ENCODE peak calls at places on chromosomes 5 and 9, in four cellular contexts. One of them, this sample, is unnamed.

GRCh38 chr9:107932036-107932435 is 442.5 kb upstream of the KLF4 start:
- DNase-seq in RPMI8226: no peak
- DNase-seq in activated CD8-positive, alpha-beta memory T cell treated with anti-CD3 and anti-CD28 coated beads for 48 hours: no peak
- DNase-seq in activated naive CD4-positive, alpha-beta T cell treated with anti-CD3 and anti-CD28 coated beads for 36 hours: no peak
- DNase-seq in this sample: no peak

GRCh38 chr9:73780916-73781315 is 629.3 kb downstream of the ANXA1 start:
- DNase-seq in RPMI8226: no peak
- DNase-seq in activated CD8-positive, alpha-beta memory T cell treated with anti-CD3 and anti-CD28 coated beads for 48 hours: no peak
- DNase-seq in activated naive CD4-positive, alpha-beta T cell treated with anti-CD3 and anti-CD28 coated beads for 36 hours: no peak
- DNase-seq in this sample: no peak

GRCh38 chr9:2015581-2016410 is 649 bp downstream of the SMARCA2 start:
- DNase-seq in RPMI8226: peak
- DNase-seq in activated CD8-positive, alpha-beta memory T cell treated with anti-CD3 and anti-CD28 coated beads for 48 hours: peak
- DNase-seq in activated naive CD4-positive, alpha-beta T cell treated with anti-CD3 and anti-CD28 coated beads for 36 hours: peak
- DNase-seq in this sample: peak

GRCh38 chr5:16229357-16229940 is 49.9 kb upstream of the MARCHF11 start:
- DNase-seq in RPMI8226: no peak
- DNase-seq in activated CD8-positive, alpha-beta memory T cell treated with anti-CD3 and anti-CD28 coated beads for 48 hours: no peak
- DNase-seq in activated naive CD4-positive, alpha-beta T cell treated with anti-CD3 and anti-CD28 coated beads for 36 hours: no peak
- DNase-seq in this sample: no peak

GRCh38 chr9:135970128-135970815 is 9.1 kb upstream of the UBAC1 start:
- DNase-seq in RPMI8226: no peak
- DNase-seq in activated CD8-positive, alpha-beta memory T cell treated with anti-CD3 and anti-CD28 coated beads for 48 hours: no peak
- DNase-seq in activated naive CD4-positive, alpha-beta T cell treated with anti-CD3 and anti-CD28 coated beads for 36 hours: no peak
- DNase-seq in this sample: no peak

GRCh38 chr5:160263326-160263850 is 34.1 kb downstream of the FABP6 start:
- DNase-seq in RPMI8226: no peak
- DNase-seq in activated CD8-positive, alpha-beta memory T cell treated with anti-CD3 and anti-CD28 coated beads for 48 hours: no peak
- DNase-seq in activated naive CD4-positive, alpha-beta T cell treated with anti-CD3 and anti-CD28 coated beads for 36 hours: no peak
- DNase-seq in this sample: no peak

GRCh38 chr5:133859073-133859472 is 109.4 kb downstream of the C5orf15 start:
- DNase-seq in RPMI8226: no peak
- DNase-seq in activated CD8-positive, alpha-beta memory T cell treated with anti-CD3 and anti-CD28 coated beads for 48 hours: no peak
- DNase-seq in activated naive CD4-positive, alpha-beta T cell treated with anti-CD3 and anti-CD28 coated beads for 36 hours: peak
- DNase-seq in this sample: no peak

GRCh38 chr5:54832846-54833245 is 152.5 kb downstream of the ESM1 start:
- DNase-seq in RPMI8226: no peak
- DNase-seq in activated CD8-positive, alpha-beta memory T cell treated with anti-CD3 and anti-CD28 coated beads for 48 hours: no peak
- DNase-seq in activated naive CD4-positive, alpha-beta T cell treated with anti-CD3 and anti-CD28 coated beads for 36 hours: no peak
- DNase-seq in this sample: no peak

GRCh38 chr5:64923151-64923685 is 154.5 kb downstream of the CWC27 start:
- DNase-seq in RPMI8226: no peak
- DNase-seq in activated CD8-positive, alpha-beta memory T cell treated with anti-CD3 and anti-CD28 coated beads for 48 hours: no peak
- DNase-seq in activated naive CD4-positive, alpha-beta T cell treated with anti-CD3 and anti-CD28 coated beads for 36 hours: no peak
- DNase-seq in this sample: no peak

GRCh38 chr5:149583394-149583793 is 2.1 kb downstream of the ARHGEF37 start:
- DNase-seq in RPMI8226: no peak
- DNase-seq in activated CD8-positive, alpha-beta memory T cell treated with anti-CD3 and anti-CD28 coated beads for 48 hours: no peak
- DNase-seq in activated naive CD4-positive, alpha-beta T cell treated with anti-CD3 and anti-CD28 coated beads for 36 hours: no peak
- DNase-seq in this sample: peak

GRCh38 chr5:68114641-68115040 is 100.9 kb upstream of the PIK3R1 start:
- DNase-seq in RPMI8226: no peak
- DNase-seq in activated CD8-positive, alpha-beta memory T cell treated with anti-CD3 and anti-CD28 coated beads for 48 hours: no peak
- DNase-seq in activated naive CD4-positive, alpha-beta T cell treated with anti-CD3 and anti-CD28 coated beads for 36 hours: no peak
- DNase-seq in this sample: no peak

GRCh38 chr5:13695076-13695712 is 249.3 kb downstream of the DNAH5 start:
- DNase-seq in RPMI8226: no peak
- DNase-seq in activated CD8-positive, alpha-beta memory T cell treated with anti-CD3 and anti-CD28 coated beads for 48 hours: no peak
- DNase-seq in activated naive CD4-positive, alpha-beta T cell treated with anti-CD3 and anti-CD28 coated beads for 36 hours: no peak
- DNase-seq in this sample: no peak

GRCh38 chr5:63916786-63917185 is 45.5 kb downstream of the HTR1A start:
- DNase-seq in RPMI8226: no peak
- DNase-seq in activated CD8-positive, alpha-beta memory T cell treated with anti-CD3 and anti-CD28 coated beads for 48 hours: no peak
- DNase-seq in activated naive CD4-positive, alpha-beta T cell treated with anti-CD3 and anti-CD28 coated beads for 36 hours: no peak
- DNase-seq in this sample: no peak

GRCh38 chr5:393846-394275 is 49.1 kb upstream of the EXOC3 start:
- DNase-seq in RPMI8226: no peak
- DNase-seq in activated CD8-positive, alpha-beta memory T cell treated with anti-CD3 and anti-CD28 coated beads for 48 hours: no peak
- DNase-seq in activated naive CD4-positive, alpha-beta T cell treated with anti-CD3 and anti-CD28 coated beads for 36 hours: no peak
- DNase-seq in this sample: no peak

GRCh38 chr9:94174164-94174563 is 84.9 kb upstream of the ZNF169 start:
- DNase-seq in RPMI8226: no peak
- DNase-seq in activated CD8-positive, alpha-beta memory T cell treated with anti-CD3 and anti-CD28 coated beads for 48 hours: no peak
- DNase-seq in activated naive CD4-positive, alpha-beta T cell treated with anti-CD3 and anti-CD28 coated beads for 36 hours: no peak
- DNase-seq in this sample: no peak

GRCh38 chr5:1488882-1489680 is 34.7 kb downstream of the LPCAT1 start:
- DNase-seq in RPMI8226: peak
- DNase-seq in activated CD8-positive, alpha-beta memory T cell treated with anti-CD3 and anti-CD28 coated beads for 48 hours: no peak
- DNase-seq in activated naive CD4-positive, alpha-beta T cell treated with anti-CD3 and anti-CD28 coated beads for 36 hours: peak
- DNase-seq in this sample: no peak

GRCh38 chr9:137493163-137494103 is 34.3 kb upstream of the NSMF start:
- DNase-seq in RPMI8226: no peak
- DNase-seq in activated CD8-positive, alpha-beta memory T cell treated with anti-CD3 and anti-CD28 coated beads for 48 hours: no peak
- DNase-seq in activated naive CD4-positive, alpha-beta T cell treated with anti-CD3 and anti-CD28 coated beads for 36 hours: no peak
- DNase-seq in this sample: no peak

GRCh38 chr5:61450170-61450815 is 118.2 kb downstream of the ZSWIM6 start:
- DNase-seq in RPMI8226: no peak
- DNase-seq in activated CD8-positive, alpha-beta memory T cell treated with anti-CD3 and anti-CD28 coated beads for 48 hours: no peak
- DNase-seq in activated naive CD4-positive, alpha-beta T cell treated with anti-CD3 and anti-CD28 coated beads for 36 hours: no peak
- DNase-seq in this sample: no peak

GRCh38 chr5:73902327-73903051 is 276.5 kb downstream of the ARHGEF28 start:
- DNase-seq in RPMI8226: peak
- DNase-seq in activated CD8-positive, alpha-beta memory T cell treated with anti-CD3 and anti-CD28 coated beads for 48 hours: no peak
- DNase-seq in activated naive CD4-positive, alpha-beta T cell treated with anti-CD3 and anti-CD28 coated beads for 36 hours: peak
- DNase-seq in this sample: no peak

GRCh38 chr5:41412496-41412895 is 97.9 kb downstream of the PLCXD3 start:
- DNase-seq in RPMI8226: no peak
- DNase-seq in activated CD8-positive, alpha-beta memory T cell treated with anti-CD3 and anti-CD28 coated beads for 48 hours: no peak
- DNase-seq in activated naive CD4-positive, alpha-beta T cell treated with anti-CD3 and anti-CD28 coated beads for 36 hours: no peak
- DNase-seq in this sample: no peak

GRCh38 chr5:79001471-79001870 is 16.4 kb upstream of the ARSB start:
- DNase-seq in RPMI8226: no peak
- DNase-seq in activated CD8-positive, alpha-beta memory T cell treated with anti-CD3 and anti-CD28 coated beads for 48 hours: no peak
- DNase-seq in activated naive CD4-positive, alpha-beta T cell treated with anti-CD3 and anti-CD28 coated beads for 36 hours: no peak
- DNase-seq in this sample: no peak

GRCh38 chr9:115250646-115251045 is 132.7 kb upstream of the TNC start:
- DNase-seq in RPMI8226: no peak
- DNase-seq in activated CD8-positive, alpha-beta memory T cell treated with anti-CD3 and anti-CD28 coated beads for 48 hours: no peak
- DNase-seq in activated naive CD4-positive, alpha-beta T cell treated with anti-CD3 and anti-CD28 coated beads for 36 hours: no peak
- DNase-seq in this sample: no peak

GRCh38 chr5:157520911-157521703 is 54.5 kb downstream of the ADAM19 start:
- DNase-seq in RPMI8226: no peak
- DNase-seq in activated CD8-positive, alpha-beta memory T cell treated with anti-CD3 and anti-CD28 coated beads for 48 hours: no peak
- DNase-seq in activated naive CD4-positive, alpha-beta T cell treated with anti-CD3 and anti-CD28 coated beads for 36 hours: no peak
- DNase-seq in this sample: no peak

GRCh38 chr9:125332527-125332926 is 70.9 kb downstream of the GAPVD1 start:
- DNase-seq in RPMI8226: no peak
- DNase-seq in activated CD8-positive, alpha-beta memory T cell treated with anti-CD3 and anti-CD28 coated beads for 48 hours: no peak
- DNase-seq in activated naive CD4-positive, alpha-beta T cell treated with anti-CD3 and anti-CD28 coated beads for 36 hours: peak
- DNase-seq in this sample: no peak

GRCh38 chr9:90894956-90895687 is 93.5 kb downstream of the SYK start:
- DNase-seq in RPMI8226: peak
- DNase-seq in activated CD8-positive, alpha-beta memory T cell treated with anti-CD3 and anti-CD28 coated beads for 48 hours: no peak
- DNase-seq in activated naive CD4-positive, alpha-beta T cell treated with anti-CD3 and anti-CD28 coated beads for 36 hours: no peak
- DNase-seq in this sample: no peak

GRCh38 chr5:173535976-173536639 is 80.3 kb downstream of the BOD1 start:
- DNase-seq in RPMI8226: no peak
- DNase-seq in activated CD8-positive, alpha-beta memory T cell treated with anti-CD3 and anti-CD28 coated beads for 48 hours: no peak
- DNase-seq in activated naive CD4-positive, alpha-beta T cell treated with anti-CD3 and anti-CD28 coated beads for 36 hours: no peak
- DNase-seq in this sample: no peak

GRCh38 chr5:61301820-61302563 is 30.1 kb upstream of the ZSWIM6 start:
- DNase-seq in RPMI8226: no peak
- DNase-seq in activated CD8-positive, alpha-beta memory T cell treated with anti-CD3 and anti-CD28 coated beads for 48 hours: no peak
- DNase-seq in activated naive CD4-positive, alpha-beta T cell treated with anti-CD3 and anti-CD28 coated beads for 36 hours: no peak
- DNase-seq in this sample: peak

GRCh38 chr5:146082798-146083197 is 22.6 kb downstream of the PLAC8L1 start:
- DNase-seq in RPMI8226: no peak
- DNase-seq in activated CD8-positive, alpha-beta memory T cell treated with anti-CD3 and anti-CD28 coated beads for 48 hours: no peak
- DNase-seq in activated naive CD4-positive, alpha-beta T cell treated with anti-CD3 and anti-CD28 coated beads for 36 hours: no peak
- DNase-seq in this sample: no peak

GRCh38 chr5:150345716-150346115 is 11.8 kb upstream of the TCOF1 start:
- DNase-seq in RPMI8226: peak
- DNase-seq in activated CD8-positive, alpha-beta memory T cell treated with anti-CD3 and anti-CD28 coated beads for 48 hours: no peak
- DNase-seq in activated naive CD4-positive, alpha-beta T cell treated with anti-CD3 and anti-CD28 coated beads for 36 hours: no peak
- DNase-seq in this sample: no peak

GRCh38 chr9:93031629-93032431 is 26.7 kb upstream of the SUSD3 start:
- DNase-seq in RPMI8226: no peak
- DNase-seq in activated CD8-positive, alpha-beta memory T cell treated with anti-CD3 and anti-CD28 coated beads for 48 hours: no peak
- DNase-seq in activated naive CD4-positive, alpha-beta T cell treated with anti-CD3 and anti-CD28 coated beads for 36 hours: no peak
- DNase-seq in this sample: no peak

GRCh38 chr5:175855041-175855720 is 16.2 kb upstream of the CPLX2 start:
- DNase-seq in RPMI8226: no peak
- DNase-seq in activated CD8-positive, alpha-beta memory T cell treated with anti-CD3 and anti-CD28 coated beads for 48 hours: no peak
- DNase-seq in activated naive CD4-positive, alpha-beta T cell treated with anti-CD3 and anti-CD28 coated beads for 36 hours: no peak
- DNase-seq in this sample: no peak

GRCh38 chr5:149079883-149080282 is 17.0 kb upstream of the SH3TC2 start:
- DNase-seq in RPMI8226: no peak
- DNase-seq in activated CD8-positive, alpha-beta memory T cell treated with anti-CD3 and anti-CD28 coated beads for 48 hours: no peak
- DNase-seq in activated naive CD4-positive, alpha-beta T cell treated with anti-CD3 and anti-CD28 coated beads for 36 hours: no peak
- DNase-seq in this sample: no peak

GRCh38 chr9:71743217-71743705 is 25.1 kb downstream of the CEMIP2 start:
- DNase-seq in RPMI8226: no peak
- DNase-seq in activated CD8-positive, alpha-beta memory T cell treated with anti-CD3 and anti-CD28 coated beads for 48 hours: no peak
- DNase-seq in activated naive CD4-positive, alpha-beta T cell treated with anti-CD3 and anti-CD28 coated beads for 36 hours: no peak
- DNase-seq in this sample: no peak

GRCh38 chr9:15155826-15156225 is 151.2 kb downstream of the TTC39B start:
- DNase-seq in RPMI8226: no peak
- DNase-seq in activated CD8-positive, alpha-beta memory T cell treated with anti-CD3 and anti-CD28 coated beads for 48 hours: no peak
- DNase-seq in activated naive CD4-positive, alpha-beta T cell treated with anti-CD3 and anti-CD28 coated beads for 36 hours: no peak
- DNase-seq in this sample: peak